ENCODE peak calls at places on chromosome 5, in ten cellular contexts. K is HTR-8/SVneo; F is stimulated activated CD4-positive, alpha-beta T cell treated with anti-CD3 and anti-CD28 coated beads, TNF-alpha, amount 100 ng/mL, for 48 hours; S is CD8-positive, alpha-beta T cell; O is activated T-helper 1 cell treated with anti-CD3 and anti-CD28 coated beads, Interleukin-12 subunit alpha, Interleukin-12 subunit beta, Interleukin-2, Interleukin-4 antibody, amounts not matched to agents 30 ng/mL and 10 ng/mL and 1 ng/mL, durations not matched to agents 14 hours and 24 hours and 36 hours; Q is COR-L47; X is coronary artery; H is SW480; B is AG09309; W is DMS79. T is an unnamed sample.
A peak's percentile ranks its signal among the peaks of the same experiment; 100 is the strongest.

GRCh38 chr5:92890841-92891244 is 690.2 kb downstream of the NR2F1-AS1 start:
- DNase-seq in B (no peak), H (no peak), Q (no peak), X (no peak), F (no peak), W (no peak), O (no peak), K (no peak), S (no peak), T (no peak)

GRCh38 chr5:113068559-113068958 is 92.0 kb downstream of the DCP2 start:
- DNase-seq in Q (no peak), S (no peak), X (peak; percentile 35), K (no peak), W (no peak), F (no peak), O (no peak), B (no peak), H (no peak), T (no peak)

GRCh38 chr5:6753851-6754250 is 40.6 kb downstream of the TENT4A start:
- DNase-seq in S (no peak), K (no peak), X (no peak), W (no peak), Q (no peak), F (no peak), H (no peak), B (no peak), O (no peak), T (no peak)

GRCh38 chr5:43197535-43197934 is 5.5 kb downstream of the NIM1K start:
- DNase-seq in S (no peak), H (no peak), B (no peak), W (no peak), F (no peak), Q (no peak), K (no peak), X (no peak), O (no peak), T (no peak)

GRCh38 chr5:89584339-89584956 is 701.5 kb upstream of the MEF2C start:
- DNase-seq in B (peak; percentile 50), S (no peak), K (peak; percentile 1), O (no peak), Q (no peak), F (no peak), X (no peak), H (peak; percentile 9), W (no peak), T (no peak)

GRCh38 chr5:97102010-97102470 is 40.4 kb downstream of the LIX1 start:
- DNase-seq in O (no peak), H (no peak), W (no peak), B (no peak), F (no peak), S (no peak), K (no peak), Q (peak; percentile 73), X (no peak), T (peak; percentile 77)

GRCh38 chr5:151683936-151684586 is 2.7 kb downstream of the SPARC start:
- DNase-seq in X (no peak), F (no peak), Q (no peak), O (no peak), B (no peak), H (no peak), S (no peak), K (no peak), W (no peak), T (no peak)

GRCh38 chr5:132434391-132434790 is 56.2 kb downstream of the IRF1 start:
- DNase-seq in Q (no peak), K (no peak), X (peak; percentile 50), O (no peak), H (no peak), B (no peak), S (no peak), F (no peak), W (no peak), T (no peak)

GRCh38 chr5:142925795-142926194 is 155.6 kb downstream of the ARHGAP26 start:
- DNase-seq in S (no peak), K (no peak), W (no peak), F (no peak), O (no peak), B (peak; percentile 79), X (no peak), Q (no peak), H (no peak), T (no peak)

T was measured in esophagus muscularis mucosa.